ENCODE peak calls at places on chromosome 6, in four cellular contexts. S is OCI-LY7, N is neural progenitor cell, V is HCT116. O is an unnamed sample.

GRCh38 chr6:111129003-111129402 is 41.7 kb downstream of the SLC16A10 start:
- DNase-seq in S (no peak), V (no peak), N (no peak), O (no peak)

GRCh38 chr6:142819603-142820335 is 125.2 kb downstream of the HIVEP2 start:
- DNase-seq in S (peak; percentile 71), V (no peak), N (no peak), O (no peak)

GRCh38 chr6:109241199-109241598 is 141.1 kb downstream of the CD164 start:
- DNase-seq in S (no peak), N (no peak), V (no peak), O (no peak)

GRCh38 chr6:129267028-129267427 is 384.1 kb downstream of the LAMA2 start:
- DNase-seq in V (no peak), N (peak; percentile 28), S (no peak), O (peak; percentile 26)

GRCh38 chr6:9502991-9503761 is 911.7 kb downstream of the TFAP2A start:
- DNase-seq in S (no peak), N (peak; percentile 71), V (no peak), O (peak; percentile 33)

GRCh38 chr6:47159763-47160162 is 117.6 kb upstream of the ADGRF1 start:
- DNase-seq in N (no peak), V (no peak), S (no peak), O (no peak)

GRCh38 chr6:91485047-91485446 is 898.2 kb upstream of the MAP3K7 start:
- DNase-seq in V (no peak), S (no peak), N (no peak), O (no peak)

GRCh38 chr6:52285174-52286068 is 879 bp upstream of the MCM3 start:
- DNase-seq in S (peak; percentile 82), N (peak; percentile 12), V (no peak), O (peak; percentile 28)

GRCh38 chr6:68738039-68738438 is 103.0 kb downstream of the ADGRB3 start:
- DNase-seq in N (no peak), V (no peak), S (no peak), O (peak; percentile 27)

GRCh38 chr6:169420912-169421543 is 167.4 kb upstream of the THBS2 start:
- DNase-seq in N (peak; percentile 75), S (peak; percentile 1), V (peak; percentile 26), O (peak; percentile 57)

GRCh38 chr6:145903356-145904102 is 60.6 kb downstream of the SHPRH start:
- DNase-seq in V (no peak), S (no peak), N (no peak), O (no peak)

GRCh38 chr6:84773431-84774173 is 9.2 kb upstream of the TBX18 start:
- DNase-seq in S (no peak), V (no peak), N (peak; percentile 68), O (peak; percentile 69)

GRCh38 chr6:77231438-77232305 is 231.6 kb downstream of the HTR1B start:
- DNase-seq in N (peak; percentile 72), S (no peak), V (no peak), O (no peak)

GRCh38 chr6:53691667-53692133 is 26.1 kb upstream of the KLHL31 start:
- DNase-seq in S (no peak), V (no peak), N (no peak), O (no peak)

GRCh38 chr6:41306187-41306854 is 19.8 kb upstream of the TREM1 start:
- DNase-seq in S (peak; percentile 64), V (peak; percentile 58), N (peak; percentile 74), O (peak; percentile 85)

GRCh38 chr6:166910601-166911000 is 45.7 kb downstream of the RNASET2 start:
- DNase-seq in N (no peak), S (no peak), V (no peak), O (no peak)

GRCh38 chr6:111646942-111647341 is 41.3 kb upstream of the TRAF3IP2 start:
- DNase-seq in N (no peak), V (no peak), S (no peak), O (no peak)

DNA sequence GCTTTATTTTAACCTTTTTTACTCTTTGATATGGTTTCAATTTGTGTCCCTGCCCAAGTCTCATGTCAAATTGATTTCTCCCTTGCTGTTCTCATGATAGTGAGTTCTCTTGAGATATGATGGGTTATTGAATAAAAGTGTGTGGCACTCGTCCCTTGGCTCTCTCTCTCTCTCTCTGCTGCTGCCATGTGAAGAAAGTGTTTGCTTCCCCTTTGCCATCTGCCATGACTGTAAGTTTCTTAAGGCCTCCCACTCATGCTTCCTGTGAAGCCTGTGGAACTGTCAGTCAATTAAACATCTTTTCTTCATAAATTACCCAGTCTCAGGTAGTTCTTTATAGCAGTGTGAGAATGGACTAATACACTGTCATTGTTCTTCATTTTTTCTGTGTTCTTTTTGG is 48.5 kb downstream of the LIN28B start:
- DNase-seq in N (no peak), S (no peak), V (no peak), O (no peak)
- H2AFZ ChIP-seq in N (no peak overlapping the region), S (no peak overlapping the region), V (no peak overlapping the region), O (no peak overlapping the region)

DNA sequence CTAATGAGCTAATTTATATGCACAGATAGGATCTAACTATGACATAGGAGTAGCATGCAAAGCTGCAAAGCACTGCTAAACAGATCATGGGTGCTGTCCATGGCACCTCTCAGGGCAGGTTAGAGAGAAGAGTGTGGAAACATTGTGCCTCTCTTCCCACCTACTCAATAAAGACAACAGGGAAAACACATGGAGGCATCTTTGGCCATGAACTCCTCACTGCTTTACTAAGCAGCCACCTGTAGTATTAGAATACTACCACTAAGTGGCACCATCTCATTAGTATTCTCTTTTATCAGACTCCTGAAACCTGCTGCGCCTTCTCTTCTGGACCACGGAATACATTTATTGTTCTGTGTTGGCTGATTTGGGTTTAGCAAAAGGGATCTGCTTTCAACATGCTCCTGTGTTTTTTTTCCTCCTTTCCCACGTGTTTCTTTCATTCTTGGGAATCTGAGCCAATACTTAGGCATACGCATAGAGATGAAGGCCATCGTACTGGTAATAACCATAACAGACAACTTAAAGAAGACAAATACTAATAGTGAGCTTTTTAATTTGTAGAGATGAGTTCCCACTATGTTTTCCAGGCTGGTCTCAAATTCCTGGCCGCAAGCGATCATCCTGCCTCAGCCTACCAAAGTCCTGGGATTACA is 9.4 kb upstream of the HDDC2 start:
- DNase-seq in V (peak; percentile 55), S (peak; percentile 70), N (peak; percentile 71), O (peak; percentile 86)
- TF ChIP-seq EZH2phosphoT487 in V (no peak), S (no peak), N (no peak), O (no peak)

GRCh38 chr6:30883476-30883742 is 910 bp upstream of the DDR1 start:
- DNase-seq in S (no peak), N (no peak), V (no peak), O (no peak)
- H2AFZ ChIP-seq in S (peak overlapping the region; percentile 9), N (no peak overlapping the region), V (no peak overlapping the region), O (no peak overlapping the region)

GRCh38 chr6:152453421-152453820 is 183.7 kb downstream of the SYNE1 start:
- DNase-seq in N (no peak), V (no peak), S (no peak), O (peak; percentile 12)
- TF ChIP-seq EZH2phosphoT487 in N (no peak), V (no peak), S (no peak), O (no peak)

O was measured in GM23338.